ENCODE peak calls at places on chromosomes 12 and 14, in four cellular contexts. S is choroid plexus epithelial cell, F is A549, M is GM12865. L is an unnamed sample.

GRCh38 chr12:123499332-123499731 is 34.2 kb downstream of the RILPL1 start:
- DNase-seq in M (no peak), S (no peak), F (no peak), L (no peak)

GRCh38 chr14:51650721-51651387 is 856 bp upstream of the FRMD6 start:
- DNase-seq in F (peak), M (peak), S (no peak), L (no peak)

GRCh38 chr12:120209851-120210250 is 8.9 kb upstream of the RPLP0 start:
- DNase-seq in M (no peak), S (no peak), F (no peak), L (no peak)

GRCh38 chr14:104806625-104807465 is 5.9 kb downstream of the ZBTB42 start:
- DNase-seq in M (no peak), S (no peak), F (no peak), L (no peak)

GRCh38 chr12:1418144-1418543 is 176.2 kb downstream of the FBXL14 start:
- DNase-seq in M (no peak), F (no peak), S (no peak), L (no peak)

GRCh38 chr12:68612245-68612644 is 1.5 kb downstream of the RAP1B start:
- DNase-seq in S (peak), F (no peak), M (peak), L (peak)

GRCh38 chr14:105336477-105337287 is 22.1 kb downstream of the PACS2 start:
- DNase-seq in S (no peak), F (no peak), M (no peak), L (no peak)

GRCh38 chr12:14664434-14665023 is 31.9 kb downstream of the GUCY2C start:
- DNase-seq in S (peak), F (peak), M (peak), L (peak)

GRCh38 chr12:72692338-72692737 is 420.2 kb downstream of the TRHDE start:
- DNase-seq in S (no peak), M (no peak), F (no peak), L (no peak)

GRCh38 chr14:100201701-100202100 is 37.2 kb upstream of the YY1 start:
- DNase-seq in M (no peak), F (no peak), S (no peak), L (no peak)

GRCh38 chr14:71632440-71632946 is 299.7 kb upstream of the RGS6 start:
- DNase-seq in M (no peak), S (no peak), F (no peak), L (no peak)

GRCh38 chr12:68378859-68379628 is 46.9 kb upstream of the MDM1 start:
- DNase-seq in F (peak), M (no peak), S (no peak), L (peak)

GRCh38 chr14:54467280-54467679 is 21.5 kb downstream of the GMFB start:
- DNase-seq in S (no peak), F (no peak), M (no peak), L (no peak)

GRCh38 chr14:67934087-67934486 is 114.5 kb downstream of the RAD51B start:
- DNase-seq in S (peak), M (peak), F (peak), L (peak)

GRCh38 chr12:53530920-53531319 is 23.6 kb upstream of the NPFF start:
- DNase-seq in S (peak), F (no peak), M (no peak), L (no peak)

GRCh38 chr14:95153866-95154265 is 3.5 kb downstream of the DICER1 start:
- DNase-seq in S (no peak), F (no peak), M (no peak), L (no peak)

GRCh38 chr14:21014761-21015190 is 10.1 kb downstream of the NDRG2 start:
- DNase-seq in S (peak), M (peak), F (peak), L (peak)

GRCh38 chr14:80172380-80173055 is 38.8 kb downstream of the DIO2 start:
- DNase-seq in S (no peak), M (no peak), F (no peak), L (no peak)

GRCh38 chr12:24778486-24779304 is 170.2 kb downstream of the BCAT1 start:
- DNase-seq in F (peak), S (peak), M (peak), L (peak)

GRCh38 chr12:98297557-98297956 is 217.8 kb upstream of the TMPO start:
- DNase-seq in M (no peak), S (no peak), F (no peak), L (no peak)

GRCh38 chr12:24814379-24815086 is 134.4 kb downstream of the BCAT1 start:
- DNase-seq in M (peak), F (no peak), S (no peak), L (no peak)

GRCh38 chr14:106556665-106557289 is 1030.4 kb downstream of the TMEM121 start:
- DNase-seq in S (no peak), M (peak), F (peak), L (no peak)

GRCh38 chr14:101071493-101071891 is 168.0 kb upstream of the RTL1 start:
- DNase-seq in F (no peak), S (no peak), M (no peak), L (no peak)

GRCh38 chr12:117037296-117038022 is 61.8 kb downstream of the TESC start:
- DNase-seq in S (no peak), M (no peak), F (no peak), L (no peak)

GRCh38 chr12:18926188-18926587 is 188.3 kb downstream of the CAPZA3 start:
- DNase-seq in M (no peak), F (no peak), S (no peak), L (no peak)

GRCh38 chr12:66387067-66387466 is 84.8 kb downstream of the HELB start:
- DNase-seq in S (peak), F (no peak), M (no peak), L (no peak)

GRCh38 chr12:6925543-6926279 is 2.0 kb upstream of the ATN1 start:
- DNase-seq in S (peak), F (peak), M (no peak), L (peak)

GRCh38 chr12:65327207-65328076 is 49.0 kb downstream of the MSRB3 start:
- DNase-seq in M (no peak), F (no peak), S (peak), L (peak)

GRCh38 chr14:105472496-105472991 is 2.1 kb upstream of the CRIP2 start:
- DNase-seq in S (no peak), M (no peak), F (no peak), L (no peak)

GRCh38 chr12:48677782-48678181 is 4.3 kb downstream of the KANSL2 start:
- DNase-seq in M (no peak), F (no peak), S (peak), L (no peak)

GRCh38 chr14:84686550-84686949 is 843.4 kb upstream of the FLRT2 start:
- DNase-seq in S (peak), F (no peak), M (no peak), L (peak)

GRCh38 chr12:55934343-55934742 is 3.4 kb downstream of the DGKA start:
- DNase-seq in S (peak), M (no peak), F (no peak), L (peak)

GRCh38 chr14:38143170-38143569 is 64.5 kb upstream of the SSTR1 start:
- DNase-seq in F (no peak), M (no peak), S (peak), L (no peak)

GRCh38 chr14:64500088-64500487 is 3.5 kb downstream of the ZBTB25 start:
- DNase-seq in M (no peak), F (no peak), S (peak), L (peak)

GRCh38 chr14:76917158-76917596 is 91.0 kb downstream of the LRRC74A start:
- DNase-seq in M (peak), F (peak), S (peak), L (peak)

GRCh38 chr12:992647-993046 is 1.6 kb downstream of the ERC1 start:
- DNase-seq in M (no peak), S (no peak), F (no peak), L (no peak)

GRCh38 chr12:41801261-41801660 is 343.4 kb downstream of the GXYLT1 start:
- DNase-seq in M (no peak), F (no peak), S (no peak), L (no peak)

GRCh38 chr14:103520657-103521437 is 1.8 kb downstream of the CKB start:
- DNase-seq in F (peak), S (peak), M (peak), L (peak)

GRCh38 chr14:103519837-103520212 is 2.8 kb downstream of the CKB start:
- DNase-seq in S (no peak), M (no peak), F (no peak), L (no peak)

GRCh38 chr14:103519043-103519836 is 3.4 kb downstream of the CKB start:
- DNase-seq in S (peak), F (peak), M (no peak), L (peak)

GRCh38 chr14:103521438-103521961 is 1.1 kb downstream of the CKB start:
- DNase-seq in S (no peak), M (no peak), F (no peak), L (no peak)

GRCh38 chr14:103520269-103520656 is 2.4 kb downstream of the CKB start:
- DNase-seq in M (no peak), S (no peak), F (no peak), L (no peak)
- TF ChIP-seq CTCF in M (no peak), S (no peak), F (no peak), L (no peak)

GRCh38 chr14:69696633-69697557 is 70.0 kb upstream of the SRSF5 start:
- DNase-seq in S (no peak), M (no peak), F (no peak), L (peak)
- H3K4me3 ChIP-seq in S (no peak), M (no peak), F (no peak), L (no peak)

GRCh38 chr12:13405961-13406703 is 209.6 kb downstream of the EMP1 start:
- DNase-seq in M (no peak), F (no peak), S (no peak), L (no peak)
- TF ChIP-seq CTCF in M (no peak), F (no peak), S (no peak), L (no peak)

DNA sequence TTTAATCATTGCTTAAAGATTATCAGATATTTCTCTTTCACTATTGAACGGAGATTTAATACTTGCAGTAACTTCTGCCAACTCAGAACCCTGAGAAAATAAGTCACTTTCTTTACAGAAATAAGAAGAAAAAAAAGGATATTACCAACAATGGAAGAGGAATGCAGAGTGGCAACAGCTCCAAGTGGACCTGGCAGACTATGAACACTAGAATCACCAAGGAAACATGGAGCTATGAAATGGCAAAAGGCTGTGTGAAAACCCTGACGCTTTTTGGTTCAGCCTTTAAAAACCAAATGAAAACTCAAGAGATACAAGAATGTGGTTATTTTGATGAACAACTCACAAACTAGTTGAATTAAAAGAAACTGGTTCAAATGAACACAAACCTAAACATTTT is 17.8 kb downstream of the DTD2 start:
- DNase-seq in M (no peak), F (no peak), S (no peak), L (no peak)
- H3K4me3 ChIP-seq in M (no peak), F (no peak), S (no peak), L (no peak)

GRCh38 chr14:92460916-92461579 is 52.5 kb upstream of the RIN3 start:
- DNase-seq in F (no peak), S (peak), M (peak), L (peak)
- TF ChIP-seq CTCF in F (no peak), S (no peak), M (no peak), L (no peak)

GRCh38 chr12:109020136-109020535 is 732 bp downstream of the SVOP start:
- DNase-seq in S (no peak), M (no peak), F (no peak), L (no peak)
- H3K4me3 ChIP-seq in S (no peak), M (no peak), F (no peak), L (no peak)

L was measured in fibroblast of pulmonary artery.